ENCODE peak calls at places on chromosome 9, in four cellular contexts. T is HepG2, F is HL-60, R is prostate gland. J is an unnamed sample.
A peak's percentile ranks its signal among the peaks of the same experiment; 100 is the strongest.

GRCh38 chr9:34520505-34521385 is 2.0 kb downstream of the ENHO start:
- DNase-seq in T (no peak), F (no peak), R (no peak), J (no peak)

GRCh38 chr9:106421772-106422171 is 441.2 kb upstream of the ZNF462 start:
- DNase-seq in T (no peak), F (no peak), R (no peak), J (peak; percentile 45)

GRCh38 chr9:133725886-133726285 is 12.3 kb downstream of the SARDH start:
- DNase-seq in T (no peak), F (no peak), R (no peak), J (no peak)

GRCh38 chr9:99947395-99947794 is 40.9 kb downstream of the STX17 start:
- DNase-seq in T (no peak), F (no peak), R (no peak), J (no peak)

GRCh38 chr9:131407717-131408195 is 13.9 kb downstream of the PRRC2B start:
- DNase-seq in T (peak; percentile 44), F (no peak), R (peak; percentile 38), J (no peak)

GRCh38 chr9:122904823-122905710 is at the start of gene RC3H2:
- DNase-seq in T (peak; percentile 99), F (peak; percentile 100), R (peak; percentile 97), J (peak; percentile 99)

GRCh38 chr9:109934499-109935214 is 154.7 kb downstream of the PALM2AKAP2 start:
- DNase-seq in T (no peak), F (no peak), R (no peak), J (no peak)

GRCh38 chr9:100669968-100670367 is 92.1 kb downstream of the CAVIN4 start:
- DNase-seq in T (no peak), F (no peak), R (no peak), J (no peak)

GRCh38 chr9:107711528-107711927 is 222.0 kb upstream of the KLF4 start:
- DNase-seq in T (no peak), F (peak; percentile 29), R (no peak), J (no peak)

GRCh38 chr9:131448818-131449217 is 53.9 kb upstream of the POMT1 start:
- DNase-seq in T (no peak), F (no peak), R (no peak), J (no peak)

GRCh38 chr9:134364391-134365114 is 38.3 kb downstream of the RXRA start:
- DNase-seq in T (peak; percentile 76), F (no peak), R (no peak), J (no peak)

GRCh38 chr9:103183569-103184191 is 188.5 kb downstream of the CYLC2 start:
- DNase-seq in T (peak; percentile 9), F (no peak), R (no peak), J (no peak)

GRCh38 chr9:26856413-26857032 is 36.1 kb downstream of the CAAP1 start:
- DNase-seq in T (peak; percentile 49), F (peak; percentile 34), R (peak; percentile 23), J (peak; percentile 41)

GRCh38 chr9:115786321-115786720 is 367.3 kb upstream of the PAPPA start:
- DNase-seq in T (no peak), F (no peak), R (no peak), J (no peak)

GRCh38 chr9:114314881-114315722 is 7.8 kb upstream of the ORM1 start:
- DNase-seq in T (no peak), F (no peak), R (no peak), J (no peak)

GRCh38 chr9:38227061-38227540 is 158.1 kb upstream of the SHB start:
- DNase-seq in T (peak; percentile 17), F (peak; percentile 81), R (peak; percentile 28), J (peak; percentile 15)

GRCh38 chr9:70435948-70436347 is 21.5 kb upstream of the KLF9 start:
- DNase-seq in T (no peak), F (no peak), R (no peak), J (no peak)

GRCh38 chr9:22446589-22446949 is at the start of gene DMRTA1:
- DNase-seq in T (no peak), F (no peak), R (peak; percentile 87), J (no peak)
- H3K4me3 ChIP-seq in T (peak within 1 kb of the TSS; percentile 32), F (peak within 1 kb of the TSS; percentile 24), R (peak within 1 kb of the TSS; percentile 69), J (no peak within 1 kb of the TSS)

GRCh38 chr9:88989961-88990570 is 1.2 kb upstream of the S1PR3 start:
- DNase-seq in T (no peak), F (no peak), R (no peak), J (no peak)

GRCh38 chr9:88992556-88992955 is 1.3 kb downstream of the S1PR3 start:
- DNase-seq in T (no peak), F (no peak), R (no peak), J (no peak)

GRCh38 chr9:88988796-88989641 is 2.2 kb upstream of the S1PR3 start:
- DNase-seq in T (no peak), F (peak; percentile 70), R (no peak), J (no peak)

GRCh38 chr9:88991066-88992030 is at the start of gene S1PR3:
- DNase-seq in T (no peak), F (peak; percentile 44), R (peak; percentile 69), J (no peak)

GRCh38 chr9:88990721-88991065 is 575 bp upstream of the S1PR3 start:
- DNase-seq in T (no peak), F (no peak), R (no peak), J (no peak)
- TF ChIP-seq CTCF in T (no peak), F (no peak), R (no peak), J (no peak)

GRCh38 chr9:129677456-129677855 is 12.0 kb downstream of the PRRX2 start:
- DNase-seq in T (no peak), F (no peak), R (no peak), J (no peak)
- H3K4me3 ChIP-seq in T (no peak overlapping the region), F (no peak overlapping the region), R (no peak overlapping the region), J (no peak overlapping the region)

GRCh38 chr9:137721899-137722298 is 103.1 kb downstream of the EHMT1 start:
- DNase-seq in T (no peak), F (no peak), R (no peak), J (no peak)
- TF ChIP-seq CTCF in T (peak; percentile 10), F (no peak), R (no peak), J (no peak)

J was measured in GM12864.